ENCODE peak calls at places on chromosomes 3 and 15, in five cellular contexts. One of them, this sample, is unnamed.

GRCh38 chr3:45321607-45322391 is 66.6 kb upstream of the LARS2 start:
- DNase-seq in fibroblast of pulmonary artery: no peak
- DNase-seq in GM12865: no peak
- DNase-seq in mucosa of descending colon: no peak
- DNase-seq in fibroblast of mammary gland: no peak
- DNase-seq in this sample: no peak

GRCh38 chr3:44893097-44893496 is 18.7 kb downstream of the TGM4 start:
- DNase-seq in fibroblast of pulmonary artery: peak
- DNase-seq in GM12865: no peak
- DNase-seq in fibroblast of mammary gland: peak
- DNase-seq in mucosa of descending colon: no peak
- DNase-seq in this sample: no peak

GRCh38 chr15:32668942-32669341 is 27.4 kb downstream of the SCG5 start:
- DNase-seq in fibroblast of mammary gland: peak
- DNase-seq in GM12865: no peak
- DNase-seq in mucosa of descending colon: no peak
- DNase-seq in fibroblast of pulmonary artery: no peak
- DNase-seq in this sample: no peak

GRCh38 chr3:21942328-21942727 is 191.3 kb upstream of the ZNF385D start:
- DNase-seq in mucosa of descending colon: no peak
- DNase-seq in GM12865: no peak
- DNase-seq in fibroblast of pulmonary artery: peak
- DNase-seq in fibroblast of mammary gland: peak
- DNase-seq in this sample: no peak

GRCh38 chr3:182516597-182517336 is 276.5 kb upstream of the ATP11B start:
- DNase-seq in fibroblast of pulmonary artery: no peak
- DNase-seq in mucosa of descending colon: no peak
- DNase-seq in GM12865: peak
- DNase-seq in fibroblast of mammary gland: no peak
- DNase-seq in this sample: no peak

GRCh38 chr3:98182196-98182595 is 15.7 kb downstream of the OR5H15 start:
- DNase-seq in GM12865: no peak
- DNase-seq in fibroblast of pulmonary artery: no peak
- DNase-seq in mucosa of descending colon: no peak
- DNase-seq in fibroblast of mammary gland: no peak
- DNase-seq in this sample: no peak

GRCh38 chr3:12822725-12823373 is 18.5 kb downstream of the RPL32 start:
- DNase-seq in fibroblast of mammary gland: peak
- DNase-seq in fibroblast of pulmonary artery: peak
- DNase-seq in mucosa of descending colon: no peak
- DNase-seq in GM12865: no peak
- DNase-seq in this sample: no peak

GRCh38 chr3:136070953-136071949 is 105.7 kb downstream of the PPP2R3A start:
- DNase-seq in fibroblast of mammary gland: peak
- DNase-seq in fibroblast of pulmonary artery: peak
- DNase-seq in mucosa of descending colon: no peak
- DNase-seq in GM12865: peak
- DNase-seq in this sample: peak

GRCh38 chr3:100697723-100698285 is 11.5 kb upstream of the TFG start:
- DNase-seq in mucosa of descending colon: no peak
- DNase-seq in fibroblast of pulmonary artery: no peak
- DNase-seq in fibroblast of mammary gland: no peak
- DNase-seq in GM12865: no peak
- DNase-seq in this sample: no peak

GRCh38 chr15:69749797-69750196 is 297.2 kb downstream of the RPLP1 start:
- DNase-seq in GM12865: peak
- DNase-seq in mucosa of descending colon: no peak
- DNase-seq in fibroblast of pulmonary artery: peak
- DNase-seq in fibroblast of mammary gland: no peak
- DNase-seq in this sample: no peak
- TF ChIP-seq CTCF in GM12865: no peak
- TF ChIP-seq CTCF in mucosa of descending colon: no peak
- TF ChIP-seq CTCF in fibroblast of pulmonary artery: peak
- TF ChIP-seq CTCF in fibroblast of mammary gland: peak
- TF ChIP-seq CTCF in this sample: no peak

GRCh38 chr3:55492976-55493375 is 5.9 kb upstream of the WNT5A start:
- DNase-seq in GM12865: no peak
- DNase-seq in fibroblast of mammary gland: no peak
- DNase-seq in fibroblast of pulmonary artery: no peak
- DNase-seq in mucosa of descending colon: no peak
- DNase-seq in this sample: no peak

GRCh38 chr3:55491296-55491816 is 4.2 kb upstream of the WNT5A start:
- DNase-seq in fibroblast of mammary gland: peak
- DNase-seq in GM12865: no peak
- DNase-seq in fibroblast of pulmonary artery: peak
- DNase-seq in mucosa of descending colon: no peak
- DNase-seq in this sample: peak

GRCh38 chr3:55488398-55489055 is 1.4 kb upstream of the WNT5A start:
- DNase-seq in mucosa of descending colon: peak
- DNase-seq in fibroblast of pulmonary artery: peak
- DNase-seq in fibroblast of mammary gland: peak
- DNase-seq in GM12865: peak
- DNase-seq in this sample: peak

GRCh38 chr3:55489804-55490132 is 2.7 kb upstream of the WNT5A start:
- DNase-seq in mucosa of descending colon: peak
- DNase-seq in fibroblast of pulmonary artery: no peak
- DNase-seq in fibroblast of mammary gland: no peak
- DNase-seq in GM12865: no peak
- DNase-seq in this sample: peak

GRCh38 chr3:55490194-55490913 is 3.2 kb upstream of the WNT5A start:
- DNase-seq in fibroblast of mammary gland: no peak
- DNase-seq in fibroblast of pulmonary artery: no peak
- DNase-seq in GM12865: no peak
- DNase-seq in mucosa of descending colon: no peak
- DNase-seq in this sample: no peak
- H3K4me3 ChIP-seq in fibroblast of mammary gland: no peak
- H3K4me3 ChIP-seq in fibroblast of pulmonary artery: no peak
- H3K4me3 ChIP-seq in GM12865: no peak
- H3K4me3 ChIP-seq in mucosa of descending colon: no peak
- H3K4me3 ChIP-seq in this sample: no peak

GRCh38 chr3:146542968-146543367 is 1.4 kb downstream of the PLSCR1 start:
- DNase-seq in fibroblast of pulmonary artery: peak
- DNase-seq in fibroblast of mammary gland: no peak
- DNase-seq in mucosa of descending colon: no peak
- DNase-seq in GM12865: no peak
- DNase-seq in this sample: no peak

GRCh38 chr3:146546366-146546965 is 2.1 kb upstream of the PLSCR1 start:
- DNase-seq in GM12865: no peak
- DNase-seq in fibroblast of mammary gland: no peak
- DNase-seq in mucosa of descending colon: no peak
- DNase-seq in fibroblast of pulmonary artery: no peak
- DNase-seq in this sample: no peak

GRCh38 chr3:146543461-146544012 is 870 bp downstream of the PLSCR1 start:
- DNase-seq in mucosa of descending colon: no peak
- DNase-seq in fibroblast of pulmonary artery: peak
- DNase-seq in fibroblast of mammary gland: peak
- DNase-seq in GM12865: peak
- DNase-seq in this sample: peak

GRCh38 chr3:146544013-146544928 is at the start of gene PLSCR1:
- DNase-seq in mucosa of descending colon: peak
- DNase-seq in GM12865: peak
- DNase-seq in fibroblast of mammary gland: peak
- DNase-seq in fibroblast of pulmonary artery: peak
- DNase-seq in this sample: peak

GRCh38 chr3:146544929-146545528 is 622 bp upstream of the PLSCR1 start:
- DNase-seq in fibroblast of mammary gland: no peak
- DNase-seq in GM12865: no peak
- DNase-seq in mucosa of descending colon: no peak
- DNase-seq in fibroblast of pulmonary artery: no peak
- DNase-seq in this sample: no peak
- TF ChIP-seq CTCF in fibroblast of mammary gland: no peak
- TF ChIP-seq CTCF in GM12865: no peak
- TF ChIP-seq CTCF in mucosa of descending colon: no peak
- TF ChIP-seq CTCF in fibroblast of pulmonary artery: no peak
- TF ChIP-seq CTCF in this sample: peak

GRCh38 chr3:23834082-23834870 is 28.5 kb downstream of the UBE2E1 start:
- DNase-seq in GM12865: peak
- DNase-seq in fibroblast of mammary gland: no peak
- DNase-seq in fibroblast of pulmonary artery: peak
- DNase-seq in mucosa of descending colon: no peak
- DNase-seq in this sample: no peak

GRCh38 chr3:23837691-23838090 is 31.9 kb downstream of the UBE2E1 start:
- DNase-seq in fibroblast of mammary gland: no peak
- DNase-seq in fibroblast of pulmonary artery: no peak
- DNase-seq in mucosa of descending colon: no peak
- DNase-seq in GM12865: no peak
- DNase-seq in this sample: no peak

GRCh38 chr3:23835087-23835486 is 29.3 kb downstream of the UBE2E1 start:
- DNase-seq in fibroblast of mammary gland: no peak
- DNase-seq in mucosa of descending colon: no peak
- DNase-seq in GM12865: no peak
- DNase-seq in fibroblast of pulmonary artery: no peak
- DNase-seq in this sample: no peak

GRCh38 chr3:23835807-23836206 is 30.1 kb downstream of the UBE2E1 start:
- DNase-seq in mucosa of descending colon: no peak
- DNase-seq in fibroblast of pulmonary artery: no peak
- DNase-seq in GM12865: no peak
- DNase-seq in fibroblast of mammary gland: no peak
- DNase-seq in this sample: no peak

DNA sequence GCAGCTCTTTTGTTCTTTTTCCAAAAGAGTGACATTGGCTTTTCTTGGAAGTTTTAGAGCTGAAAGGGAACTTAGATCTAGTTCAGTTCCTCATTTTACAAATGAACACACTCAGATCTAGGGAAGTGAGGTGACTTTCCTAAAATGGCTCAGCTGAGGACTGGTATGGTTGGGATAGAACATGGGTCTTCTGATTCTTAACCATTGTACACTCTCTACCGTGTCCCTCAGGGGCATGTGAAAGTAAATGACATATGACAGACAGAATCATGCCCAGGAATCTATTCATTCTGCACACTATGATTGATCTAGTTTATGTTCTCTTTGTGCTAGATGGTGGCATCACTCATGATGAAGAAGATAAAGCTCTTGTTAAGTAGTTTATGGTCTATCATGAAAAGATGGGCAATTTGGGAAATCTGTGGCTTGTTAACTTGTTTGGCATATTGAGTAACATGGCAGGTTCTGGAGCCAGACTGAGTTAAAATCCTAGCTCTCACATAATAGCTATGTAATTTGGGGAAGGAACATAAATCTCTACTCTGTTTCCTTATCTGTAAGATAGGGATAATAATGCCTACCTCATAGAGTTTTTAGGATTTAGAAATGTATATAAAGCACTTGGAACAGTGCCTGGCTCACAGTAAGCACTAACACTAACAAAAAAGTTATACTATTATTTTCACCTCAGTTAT is 30.9 kb downstream of the UBE2E1 start:
- DNase-seq in fibroblast of mammary gland: no peak
- DNase-seq in fibroblast of pulmonary artery: no peak
- DNase-seq in GM12865: no peak
- DNase-seq in mucosa of descending colon: no peak
- DNase-seq in this sample: no peak
- H3K4me3 ChIP-seq in fibroblast of mammary gland: no peak
- H3K4me3 ChIP-seq in fibroblast of pulmonary artery: no peak
- H3K4me3 ChIP-seq in GM12865: no peak
- H3K4me3 ChIP-seq in mucosa of descending colon: no peak
- H3K4me3 ChIP-seq in this sample: no peak

GRCh38 chr3:111737056-111737711 is 121.9 kb upstream of the PHLDB2 start:
- DNase-seq in mucosa of descending colon: no peak
- DNase-seq in fibroblast of pulmonary artery: peak
- DNase-seq in fibroblast of mammary gland: no peak
- DNase-seq in GM12865: no peak
- DNase-seq in this sample: no peak

GRCh38 chr3:111739241-111739952 is 119.7 kb upstream of the PHLDB2 start:
- DNase-seq in mucosa of descending colon: no peak
- DNase-seq in fibroblast of mammary gland: peak
- DNase-seq in GM12865: no peak
- DNase-seq in fibroblast of pulmonary artery: peak
- DNase-seq in this sample: peak

GRCh38 chr3:111737712-111738097 is 121.4 kb upstream of the PHLDB2 start:
- DNase-seq in mucosa of descending colon: no peak
- DNase-seq in GM12865: peak
- DNase-seq in fibroblast of mammary gland: peak
- DNase-seq in fibroblast of pulmonary artery: peak
- DNase-seq in this sample: peak

GRCh38 chr3:111738790-111739189 is 120.3 kb upstream of the PHLDB2 start:
- DNase-seq in GM12865: no peak
- DNase-seq in fibroblast of mammary gland: no peak
- DNase-seq in mucosa of descending colon: no peak
- DNase-seq in fibroblast of pulmonary artery: no peak
- DNase-seq in this sample: no peak

GRCh38 chr3:111738238-111738637 is 120.8 kb upstream of the PHLDB2 start:
- DNase-seq in mucosa of descending colon: no peak
- DNase-seq in fibroblast of pulmonary artery: no peak
- DNase-seq in GM12865: no peak
- DNase-seq in fibroblast of mammary gland: peak
- DNase-seq in this sample: no peak
- TF ChIP-seq CTCF in mucosa of descending colon: no peak
- TF ChIP-seq CTCF in fibroblast of pulmonary artery: no peak
- TF ChIP-seq CTCF in GM12865: no peak
- TF ChIP-seq CTCF in fibroblast of mammary gland: no peak
- TF ChIP-seq CTCF in this sample: no peak